ENCODE peak calls at places on chromosome 18, in seven cellular contexts. H is HCT116; P is A549; W is CD4-positive, alpha-beta T cell; R is PC-3; T is CD8-positive, alpha-beta T cell; G is heart left ventricle. A is an unnamed sample.

GRCh38 chr18:73985855-73986254 is 161.8 kb downstream of the FBXO15 start:
- ATAC-seq in H (no peak), P (no peak), W (no peak), R (no peak), T (no peak), G (no peak), A (no peak)

GRCh38 chr18:78781601-78781960 is 198.0 kb upstream of the SALL3 start:
- ATAC-seq in H (no peak), P (no peak), W (no peak), R (no peak), T (no peak), G (no peak), A (no peak)

GRCh38 chr18:41752826-41753225 is 202.2 kb upstream of the PIK3C3 start:
- ATAC-seq in H (no peak), P (no peak), W (no peak), R (no peak), T (no peak), G (no peak), A (no peak)

GRCh38 chr18:23331091-23331920 is 121.8 kb upstream of the RIOK3 start:
- ATAC-seq in H (peak), P (no peak), W (no peak), R (peak), T (no peak), G (no peak), A (no peak)

GRCh38 chr18:27789406-27789805 is 387.5 kb downstream of the CDH2 start:
- ATAC-seq in H (no peak), P (no peak), W (no peak), R (peak), T (no peak), G (no peak), A (no peak)

GRCh38 chr18:70284976-70285610 is 3.8 kb upstream of the SOCS6 start:
- ATAC-seq in H (no peak), P (no peak), W (no peak), R (no peak), T (no peak), G (no peak), A (no peak)

GRCh38 chr18:3910507-3910906 is 460.5 kb downstream of the TGIF1 start:
- ATAC-seq in H (no peak), P (no peak), W (no peak), R (no peak), T (no peak), G (peak), A (peak)

GRCh38 chr18:41121116-41121826 is 833.8 kb upstream of the PIK3C3 start:
- ATAC-seq in H (no peak), P (no peak), W (no peak), R (peak), T (no peak), G (no peak), A (no peak)

GRCh38 chr18:57687970-57688369 is 66.3 kb upstream of the NARS1 start:
- ATAC-seq in H (no peak), P (no peak), W (no peak), R (no peak), T (no peak), G (peak), A (no peak)

GRCh38 chr18:23629444-23629946 is 33.2 kb downstream of the ANKRD29 start:
- ATAC-seq in H (peak), P (peak), W (no peak), R (peak), T (no peak), G (no peak), A (no peak)

GRCh38 chr18:61400714-61401113 is 67.5 kb downstream of the CDH20 start:
- ATAC-seq in H (no peak), P (no peak), W (no peak), R (no peak), T (no peak), G (no peak), A (no peak)

GRCh38 chr18:64785686-64786085 is 636.8 kb upstream of the LINC00305 start:
- ATAC-seq in H (no peak), P (no peak), W (no peak), R (no peak), T (no peak), G (no peak), A (no peak)

GRCh38 chr18:31489311-31489710 is 8.7 kb upstream of the DSG2 start:
- ATAC-seq in H (peak), P (no peak), W (no peak), R (peak), T (no peak), G (no peak), A (no peak)

GRCh38 chr18:74230922-74231714 is 60.6 kb downstream of the CYB5A start:
- ATAC-seq in H (no peak), P (no peak), W (no peak), R (peak), T (no peak), G (no peak), A (no peak)

GRCh38 chr18:75231053-75231406 is 20.4 kb downstream of the TSHZ1 start:
- ATAC-seq in H (peak), P (no peak), W (peak), R (peak), T (peak), G (peak), A (no peak)

GRCh38 chr18:24019641-24020331 is 5.2 kb downstream of the TTC39C start:
- ATAC-seq in H (no peak), P (no peak), W (peak), R (no peak), T (peak), G (no peak), A (no peak)

GRCh38 chr18:72895548-72895947 is 27.8 kb upstream of the NETO1 start:
- ATAC-seq in H (no peak), P (no peak), W (no peak), R (no peak), T (no peak), G (no peak), A (no peak)

GRCh38 chr18:79975985-79976680 is 11.7 kb downstream of the HSBP1L1 start:
- ATAC-seq in H (no peak), P (no peak), W (no peak), R (no peak), T (no peak), G (peak), A (no peak)

GRCh38 chr18:5309888-5310470 is 14.5 kb upstream of the ZBTB14 start:
- ATAC-seq in H (no peak), P (no peak), W (peak), R (no peak), T (peak), G (no peak), A (no peak)

GRCh38 chr18:44682871-44683221 is 2.2 kb downstream of the SETBP1 start:
- ATAC-seq in H (no peak), P (no peak), W (no peak), R (no peak), T (no peak), G (no peak), A (no peak)

GRCh38 chr18:72866572-72866900 is 1.3 kb downstream of the NETO1 start:
- ATAC-seq in H (no peak), P (no peak), W (no peak), R (peak), T (no peak), G (no peak), A (no peak)

GRCh38 chr18:26654173-26655009 is 106.0 kb upstream of the KCTD1 start:
- ATAC-seq in H (no peak), P (no peak), W (no peak), R (no peak), T (no peak), G (no peak), A (no peak)
- TF ChIP-seq CTCF in H (peak), P (peak), W (no peak), R (no peak), T (no peak), G (no peak), A (no peak)

GRCh38 chr18:8609711-8610441 is 639 bp downstream of the RAB12 start:
- ATAC-seq in H (peak), P (peak), W (no peak), R (peak), T (no peak), G (peak), A (peak)

GRCh38 chr18:8605974-8606373 is 3.3 kb upstream of the RAB12 start:
- ATAC-seq in H (no peak), P (no peak), W (no peak), R (no peak), T (no peak), G (no peak), A (no peak)

GRCh38 chr18:8608795-8609673 is at the start of gene RAB12:
- ATAC-seq in H (peak), P (peak), W (peak), R (peak), T (peak), G (peak), A (peak)

GRCh38 chr18:8610442-8610801 is 1.2 kb downstream of the RAB12 start:
- ATAC-seq in H (no peak), P (peak), W (no peak), R (peak), T (no peak), G (peak), A (no peak)

GRCh38 chr18:8607776-8608682 is 1.2 kb upstream of the RAB12 start:
- ATAC-seq in H (no peak), P (no peak), W (no peak), R (no peak), T (no peak), G (no peak), A (no peak)
- TF ChIP-seq CTCF in H (no peak), P (no peak), W (no peak), R (no peak), T (no peak), G (no peak), A (no peak)

GRCh38 chr18:55859116-55859515 is 271.1 kb upstream of the TCF4 start:
- ATAC-seq in H (no peak), P (no peak), W (no peak), R (no peak), T (no peak), G (no peak), A (no peak)

GRCh38 chr18:55862693-55863485 is 274.9 kb upstream of the TCF4 start:
- ATAC-seq in H (no peak), P (no peak), W (no peak), R (no peak), T (no peak), G (no peak), A (no peak)

GRCh38 chr18:55863876-55864275 is 275.9 kb upstream of the TCF4 start:
- ATAC-seq in H (no peak), P (no peak), W (no peak), R (no peak), T (no peak), G (peak), A (peak)

GRCh38 chr18:55858661-55859111 is 270.7 kb upstream of the TCF4 start:
- ATAC-seq in H (no peak), P (no peak), W (no peak), R (no peak), T (no peak), G (no peak), A (no peak)

DNA sequence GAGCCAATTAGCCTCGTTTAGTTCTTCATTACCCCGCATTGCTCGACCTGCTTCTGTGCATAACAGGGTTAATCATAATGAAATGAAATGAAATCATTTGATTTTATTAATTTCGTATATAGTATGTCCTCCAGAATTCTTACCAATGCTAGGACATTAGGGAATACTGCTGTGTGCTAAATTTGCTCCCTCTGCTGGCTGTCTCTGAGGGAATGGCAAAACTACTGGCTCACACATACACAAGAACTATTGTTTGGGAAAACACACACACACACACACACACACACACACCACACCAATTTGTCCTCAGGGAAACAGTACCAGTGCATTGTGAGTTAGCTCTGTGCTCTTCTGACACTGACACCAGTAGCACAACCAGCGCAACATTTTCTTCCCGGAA is 273.3 kb upstream of the TCF4 start:
- ATAC-seq in H (no peak), P (peak), W (no peak), R (peak), T (no peak), G (no peak), A (no peak)
- TF ChIP-seq CTCF in H (no peak), P (peak), W (no peak), R (peak), T (no peak), G (no peak), A (peak)

GRCh38 chr18:12246849-12247808 is 7.0 kb upstream of the CIDEA start:
- ATAC-seq in H (peak), P (peak), W (no peak), R (no peak), T (no peak), G (peak), A (no peak)
- TF ChIP-seq CTCF in H (no peak), P (peak), W (no peak), R (peak), T (no peak), G (no peak), A (no peak)

GRCh38 chr18:712401-713134 is at the start of gene ENOSF1:
- ATAC-seq in H (peak), P (peak), W (peak), R (peak), T (peak), G (peak), A (peak)
- TF ChIP-seq CTCF in H (peak), P (peak), W (peak), R (peak), T (peak), G (peak), A (peak)

GRCh38 chr18:54426085-54426665 is 68.5 kb downstream of the C18orf54 start:
- ATAC-seq in H (no peak), P (no peak), W (no peak), R (no peak), T (no peak), G (no peak), A (no peak)
- TF ChIP-seq CTCF in H (no peak), P (no peak), W (no peak), R (no peak), T (no peak), G (no peak), A (no peak)

GRCh38 chr18:45837283-45838070 is 12.0 kb downstream of the SIGLEC15 start:
- ATAC-seq in H (no peak), P (peak), W (peak), R (no peak), T (peak), G (peak), A (peak)
- TF ChIP-seq CTCF in H (no peak), P (peak), W (no peak), R (no peak), T (no peak), G (no peak), A (peak)

GRCh38 chr18:48863432-48864065 is 87.2 kb downstream of the SMAD7 start:
- ATAC-seq in H (no peak), P (no peak), W (no peak), R (no peak), T (no peak), G (no peak), A (peak)
- TF ChIP-seq CTCF in H (no peak), P (no peak), W (no peak), R (no peak), T (no peak), G (no peak), A (no peak)

GRCh38 chr18:477565-477964 is 22.9 kb downstream of the COLEC12 start:
- ATAC-seq in H (peak), P (peak), W (no peak), R (peak), T (no peak), G (no peak), A (no peak)
- TF ChIP-seq CTCF in H (peak), P (no peak), W (no peak), R (peak), T (no peak), G (no peak), A (peak)

A was measured in gastroesophageal sphincter.